ENCODE peak calls at places on chromosomes 11 and 22, in five cellular contexts. A is IMR-90, R is H9, I is H1, E is mesenchymal stem cell. Z is an unnamed sample.

GRCh38 chr11:126624491-126624890 is 269.0 kb downstream of the ST3GAL4 start:
- DNase-seq in A (no peak), R (no peak), I (no peak), E (no peak), Z (no peak)

GRCh38 chr11:62431171-62431895 is 12.5 kb downstream of the SCGB1A1 start:
- DNase-seq in A (peak; percentile 92), R (no peak), I (no peak), E (peak; percentile 87), Z (no peak)

GRCh38 chr22:40504285-40505249 is 132.0 kb downstream of the MRTFA start:
- DNase-seq in A (no peak), R (no peak), I (no peak), E (peak; percentile 52), Z (no peak)

GRCh38 chr22:36386900-36387663 is 685 bp downstream of the MYH9 start:
- DNase-seq in A (no peak), R (no peak), I (no peak), E (no peak), Z (no peak)

GRCh38 chr11:131468565-131468964 is 98.2 kb downstream of the NTM start:
- DNase-seq in A (no peak), R (no peak), I (no peak), E (no peak), Z (no peak)

GRCh38 chr11:35714882-35715612 is 52.5 kb downstream of the TRIM44 start:
- DNase-seq in A (peak; percentile 76), R (no peak), I (no peak), E (peak; percentile 62), Z (no peak)

GRCh38 chr11:34351687-34352469 is 5.9 kb downstream of the ABTB2 start:
- DNase-seq in A (no peak), R (no peak), I (no peak), E (no peak), Z (no peak)

GRCh38 chr22:44569516-44569915 is 71.5 kb upstream of the RTL6 start:
- DNase-seq in A (no peak), R (no peak), I (no peak), E (no peak), Z (no peak)

GRCh38 chr11:119729581-119730346 is 764 bp upstream of the NECTIN1 start:
- DNase-seq in A (peak; percentile 39), R (peak; percentile 56), I (peak; percentile 62), E (peak; percentile 65), Z (peak; percentile 29)

GRCh38 chr22:44975444-44976262 is 34.2 kb downstream of the PHF21B start:
- DNase-seq in A (peak; percentile 76), R (peak; percentile 92), I (peak; percentile 98), E (peak; percentile 70), Z (peak; percentile 91)

GRCh38 chr22:29457730-29458129 is 19.3 kb downstream of the RFPL1 start:
- DNase-seq in A (peak; percentile 37), R (peak; percentile 84), I (peak; percentile 70), E (peak; percentile 51), Z (peak; percentile 62)

GRCh38 chr11:59918987-59919589 is 19.1 kb upstream of the OOSP1 start:
- DNase-seq in A (peak; percentile 7), R (no peak), I (peak; percentile 55), E (peak; percentile 61), Z (peak; percentile 3)

GRCh38 chr11:2670541-2671100 is 29.2 kb downstream of the KCNQ1OT1 start:
- DNase-seq in A (no peak), R (peak; percentile 10), I (peak; percentile 33), E (no peak), Z (no peak)

GRCh38 chr11:74257934-74258553 is 53.4 kb downstream of the P4HA3 start:
- DNase-seq in A (peak; percentile 82), R (no peak), I (no peak), E (no peak), Z (no peak)

GRCh38 chr11:66562275-66562674 is 6.1 kb downstream of the CTSF start:
- DNase-seq in A (no peak), R (no peak), I (no peak), E (no peak), Z (no peak)

GRCh38 chr11:57481915-57482781 is 21.8 kb downstream of the RTN4RL2 start:
- DNase-seq in A (no peak), R (no peak), I (no peak), E (no peak), Z (no peak)

GRCh38 chr11:7512525-7513209 is 1.1 kb upstream of the PPFIBP2 start:
- DNase-seq in A (no peak), R (no peak), I (no peak), E (peak; percentile 56), Z (no peak)

GRCh38 chr11:35781342-35782171 is 119.0 kb downstream of the TRIM44 start:
- DNase-seq in A (peak; percentile 89), R (no peak), I (no peak), E (peak; percentile 60), Z (no peak)

GRCh38 chr11:74471037-74471436 is 3.7 kb upstream of the KCNE3 start:
- DNase-seq in A (no peak), R (no peak), I (no peak), E (no peak), Z (no peak)

GRCh38 chr22:31289335-31289734 is 3.0 kb downstream of the PIK3IP1 start:
- DNase-seq in A (no peak), R (no peak), I (no peak), E (no peak), Z (no peak)

GRCh38 chr11:133619973-133620372 is 87.7 kb upstream of the OPCML start:
- DNase-seq in A (no peak), R (no peak), I (peak; percentile 23), E (no peak), Z (no peak)

GRCh38 chr11:62732830-62733229 is 4.5 kb downstream of the TTC9C start:
- DNase-seq in A (peak; percentile 36), R (no peak), I (no peak), E (peak; percentile 69), Z (no peak)

GRCh38 chr22:20155330-20156041 is 4.6 kb upstream of the CCDC188 start:
- DNase-seq in A (no peak), R (no peak), I (no peak), E (no peak), Z (no peak)

DNA sequence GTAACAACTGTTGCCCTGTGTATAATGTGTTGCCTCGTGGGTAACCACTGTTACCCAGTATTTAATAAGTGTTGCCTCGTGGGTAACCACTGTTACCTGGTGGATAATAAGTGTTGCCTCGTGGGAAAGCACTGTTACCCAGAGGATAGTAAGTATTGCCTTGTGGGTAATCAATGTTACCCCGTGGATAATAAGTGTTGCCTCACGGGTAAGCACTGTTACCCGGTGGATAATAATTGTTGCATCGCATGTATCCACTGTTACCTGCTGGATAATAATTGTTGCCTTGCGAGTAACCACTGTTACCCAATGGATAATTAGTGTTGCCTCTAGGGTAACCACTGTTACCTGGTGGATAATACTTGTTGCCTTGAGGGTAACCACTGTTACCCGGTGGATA is 17.1 kb upstream of the NXPE4 start:
- DNase-seq in A (no peak), R (no peak), I (no peak), E (no peak), Z (no peak)
- H3K9me3 ChIP-seq in A (no peaks in the 10 kb centered on the region), R (peaks cover 23% of the 10 kb centered on the region), I (peaks cover 20% of the 10 kb centered on the region), E (no peaks in the 10 kb centered on the region), Z (peaks cover 41% of the 10 kb centered on the region)

GRCh38 chr11:20024172-20024935 is 135.9 kb downstream of the DBX1 start:
- DNase-seq in A (no peak), R (no peak), I (no peak), E (no peak), Z (no peak)

GRCh38 chr11:20027546-20028014 is 132.7 kb downstream of the DBX1 start:
- DNase-seq in A (peak; percentile 37), R (no peak), I (no peak), E (no peak), Z (no peak)

GRCh38 chr11:20026629-20027545 is 133.4 kb downstream of the DBX1 start:
- DNase-seq in A (no peak), R (peak; percentile 98), I (peak; percentile 85), E (no peak), Z (no peak)

GRCh38 chr11:20023082-20023426 is 137.2 kb downstream of the DBX1 start:
- DNase-seq in A (no peak), R (no peak), I (no peak), E (no peak), Z (no peak)

GRCh38 chr11:20025331-20025840 is 134.9 kb downstream of the DBX1 start:
- DNase-seq in A (no peak), R (peak; percentile 39), I (no peak), E (no peak), Z (no peak)
- H4K91ac ChIP-seq in A (no peak overlapping the region), R (no peak overlapping the region), I (no peak overlapping the region), E (peak overlapping the region; percentile 46), Z (no peak overlapping the region)

GRCh38 chr22:49042877-49043859 is 784.5 kb downstream of the BRD1 start:
- DNase-seq in A (no peak), R (no peak), I (no peak), E (no peak), Z (no peak)
- H3K9me3 ChIP-seq in A (peaks cover 58% of the 10 kb centered on the region), R (no peaks in the 10 kb centered on the region), I (no peaks in the 10 kb centered on the region), E (no peaks in the 10 kb centered on the region), Z (no peaks in the 10 kb centered on the region)

GRCh38 chr11:87176044-87176443 is 138.3 kb downstream of the TMEM135 start:
- DNase-seq in A (peak; percentile 22), R (no peak), I (no peak), E (no peak), Z (no peak)

GRCh38 chr11:87181143-87181542 is 143.4 kb downstream of the TMEM135 start:
- DNase-seq in A (no peak), R (no peak), I (no peak), E (no peak), Z (no peak)

GRCh38 chr11:87180743-87181142 is 143.0 kb downstream of the TMEM135 start:
- DNase-seq in A (peak; percentile 65), R (no peak), I (no peak), E (peak; percentile 24), Z (no peak)

GRCh38 chr11:87185228-87185627 is 147.5 kb downstream of the TMEM135 start:
- DNase-seq in A (no peak), R (no peak), I (no peak), E (no peak), Z (no peak)

GRCh38 chr11:87179621-87180020 is 141.9 kb downstream of the TMEM135 start:
- DNase-seq in A (no peak), R (no peak), I (no peak), E (peak; percentile 49), Z (no peak)
- H4K91ac ChIP-seq in A (no peak overlapping the region), R (no peak overlapping the region), I (no peak overlapping the region), E (no peak overlapping the region), Z (no peak overlapping the region)

DNA sequence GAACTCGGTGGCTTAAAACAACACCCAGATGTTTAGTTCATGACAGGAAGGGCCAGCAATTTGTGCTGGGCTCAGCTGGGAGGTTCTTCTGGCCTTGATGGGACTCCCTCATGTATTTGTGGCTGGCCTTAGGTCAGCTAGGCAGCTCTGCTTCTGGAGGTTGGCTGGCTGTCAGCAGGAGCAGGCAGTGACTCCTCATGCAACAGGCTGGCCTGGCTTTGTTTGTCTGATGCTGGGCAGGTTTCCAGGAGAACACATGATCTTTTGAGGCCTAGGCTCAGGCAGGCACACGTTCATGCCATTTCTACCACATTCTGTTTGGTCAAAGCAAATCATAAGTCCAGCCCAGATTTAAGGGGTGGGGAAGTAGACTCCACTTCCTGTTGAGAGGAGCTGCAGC is 571.2 kb downstream of the TBC1D22A start:
- DNase-seq in A (peak; percentile 71), R (no peak), I (no peak), E (no peak), Z (no peak)
- H3K9me3 ChIP-seq in A (peaks cover 7% of the 10 kb centered on the region), R (peaks cover 86% of the 10 kb centered on the region), I (peaks cover 94% of the 10 kb centered on the region), E (peaks cover 27% of the 10 kb centered on the region), Z (peaks cover 55% of the 10 kb centered on the region)

Z was measured in neuronal stem cell.